ENCODE peak calls at places on chromosomes 6 and 20, in seven cellular contexts. F, A, N, S, K, D and G are unnamed samples.

GRCh38 chr6:56862415-56863175 is 92.3 kb upstream of the BEND6 start:
- DNase-seq in F (no peak), A (no peak), N (no peak), S (no peak), K (no peak), D (peak; percentile 54), G (no peak)

GRCh38 chr6:2477723-2478122 is 232.3 kb upstream of the GMDS start:
- DNase-seq in F (no peak), A (no peak), N (no peak), S (no peak), K (no peak), D (peak; percentile 30), G (no peak)

GRCh38 chr6:13733178-13733851 is 21.7 kb upstream of the RANBP9 start:
- DNase-seq in F (no peak), A (no peak), N (no peak), S (peak; percentile 70), K (peak; percentile 67), D (peak; percentile 89), G (no peak)

GRCh38 chr6:82275686-82276085 is 28.1 kb upstream of the IBTK start:
- DNase-seq in F (no peak), A (no peak), N (no peak), S (no peak), K (no peak), D (no peak), G (no peak)

GRCh38 chr20:50772418-50773185 is 22.3 kb upstream of the BCAS4 start:
- DNase-seq in F (no peak), A (no peak), N (no peak), S (no peak), K (no peak), D (no peak), G (no peak)

GRCh38 chr6:12472601-12473038 is 182.5 kb downstream of the EDN1 start:
- DNase-seq in F (no peak), A (no peak), N (no peak), S (no peak), K (no peak), D (peak; percentile 72), G (no peak)

GRCh38 chr20:34410331-34410730 is 47.3 kb downstream of the ITCH start:
- DNase-seq in F (no peak), A (no peak), N (no peak), S (no peak), K (no peak), D (peak; percentile 64), G (no peak)

GRCh38 chr20:23237166-23237565 is 113.4 kb upstream of the NXT1 start:
- DNase-seq in F (no peak), A (no peak), N (no peak), S (no peak), K (no peak), D (no peak), G (no peak)

GRCh38 chr6:128847481-128848168 is 35.3 kb upstream of the LAMA2 start:
- DNase-seq in F (no peak), A (no peak), N (no peak), S (no peak), K (no peak), D (no peak), G (no peak)

GRCh38 chr6:145214570-145214969 is 520.8 kb downstream of the EPM2A start:
- DNase-seq in F (no peak), A (no peak), N (no peak), S (no peak), K (no peak), D (peak; percentile 54), G (no peak)

GRCh38 chr6:170093658-170094596 is 197.0 kb downstream of the DLL1 start:
- DNase-seq in F (no peak), A (no peak), N (no peak), S (no peak), K (no peak), D (no peak), G (no peak)

GRCh38 chr6:45988635-45989034 is 27.0 kb downstream of the CLIC5 start:
- DNase-seq in F (no peak), A (no peak), N (no peak), S (no peak), K (no peak), D (no peak), G (no peak)

GRCh38 chr6:48611332-48611731 is 500.3 kb upstream of the PTCHD4 start:
- DNase-seq in F (no peak), A (no peak), N (no peak), S (no peak), K (no peak), D (peak; percentile 33), G (no peak)

GRCh38 chr6:163207984-163208383 is 206.5 kb upstream of the QKI start:
- DNase-seq in F (no peak), A (no peak), N (no peak), S (no peak), K (no peak), D (no peak), G (no peak)

GRCh38 chr6:21046276-21046675 is 512.0 kb downstream of the CDKAL1 start:
- DNase-seq in F (no peak), A (no peak), N (no peak), S (no peak), K (no peak), D (no peak), G (no peak)

GRCh38 chr6:63392092-63392724 is 72.4 kb upstream of the LGSN start:
- DNase-seq in F (no peak), A (no peak), N (no peak), S (no peak), K (no peak), D (no peak), G (no peak)

GRCh38 chr20:62219101-62219991 is 732 bp downstream of the HRH3 start:
- DNase-seq in F (no peak), A (no peak), N (no peak), S (no peak), K (no peak), D (no peak), G (no peak)

GRCh38 chr20:60877071-60877470 is 375.0 kb upstream of the CDH4 start:
- DNase-seq in F (no peak), A (no peak), N (no peak), S (no peak), K (no peak), D (no peak), G (no peak)

GRCh38 chr20:10550204-10551118 is 115.4 kb downstream of the SLX4IP start:
- DNase-seq in F (no peak), A (no peak), N (no peak), S (no peak), K (no peak), D (no peak), G (no peak)

GRCh38 chr20:46963758-46964181 is 69.1 kb downstream of the EYA2 start:
- DNase-seq in F (no peak), A (no peak), N (no peak), S (no peak), K (no peak), D (peak; percentile 15), G (no peak)

GRCh38 chr6:108947114-108947854 is 99.1 kb downstream of the ARMC2 start:
- DNase-seq in F (no peak), A (no peak), N (no peak), S (peak; percentile 91), K (no peak), D (peak; percentile 73), G (no peak)

GRCh38 chr6:106939208-106939607 is 35.3 kb downstream of the CD24 start:
- DNase-seq in F (no peak), A (no peak), N (no peak), S (no peak), K (no peak), D (no peak), G (no peak)

GRCh38 chr20:13174402-13174801 is 46.7 kb upstream of the ISM1 start:
- DNase-seq in F (no peak), A (no peak), N (no peak), S (no peak), K (no peak), D (no peak), G (no peak)

GRCh38 chr20:4601630-4602296 is 119.9 kb upstream of the PRND start:
- DNase-seq in F (no peak), A (no peak), N (peak; percentile 86), S (peak; percentile 18), K (peak; percentile 37), D (peak; percentile 36), G (peak; percentile 29)

GRCh38 chr6:41608443-41609151 is 29.7 kb upstream of the MDFI start:
- DNase-seq in F (no peak), A (no peak), N (no peak), S (no peak), K (no peak), D (no peak), G (no peak)

GRCh38 chr20:38755324-38755910 is 7.2 kb downstream of the ACTR5 start:
- DNase-seq in F (no peak), A (no peak), N (no peak), S (peak; percentile 87), K (no peak), D (no peak), G (no peak)

GRCh38 chr20:62254021-62254724 is 15.9 kb downstream of the OSBPL2 start:
- DNase-seq in F (no peak), A (no peak), N (no peak), S (no peak), K (no peak), D (no peak), G (no peak)

GRCh38 chr6:28880894-28881780 is 42.6 kb downstream of the TRIM27 start:
- DNase-seq in F (peak; percentile 34), A (peak; percentile 48), N (peak; percentile 45), S (peak; percentile 57), K (no peak), D (peak; percentile 79), G (peak; percentile 64)

GRCh38 chr20:19594896-19595295 is 163.2 kb upstream of the RIN2 start:
- DNase-seq in F (no peak), A (no peak), N (no peak), S (no peak), K (no peak), D (peak; percentile 60), G (no peak)

GRCh38 chr20:63556873-63557478 is 3.0 kb downstream of the FNDC11 start:
- DNase-seq in F (no peak), A (no peak), N (no peak), S (no peak), K (no peak), D (no peak), G (no peak)

GRCh38 chr6:91142154-91142553 is 555.3 kb upstream of the MAP3K7 start:
- DNase-seq in F (no peak), A (no peak), N (no peak), S (no peak), K (no peak), D (no peak), G (no peak)